ENCODE peak calls at places on chromosome 17, in eight cellular contexts. U, J, X, H, D, B, C and F are unnamed samples.

GRCh38 chr17:17360087-17360730 is 57.0 kb downstream of the NT5M start:
- DNase-seq in X (no peak), D (no peak), U (no peak), J (no peak), B (no peak), H (no peak), C (no peak), F (no peak)

GRCh38 chr17:50905460-50905803 is 39.3 kb upstream of the TOB1 start:
- DNase-seq in J (no peak), H (peak), C (no peak), D (no peak), B (no peak), X (no peak), U (no peak), F (no peak)

GRCh38 chr17:57438031-57438731 is 181.9 kb downstream of the MSI2 start:
- DNase-seq in U (no peak), X (no peak), C (no peak), H (no peak), B (no peak), D (no peak), J (no peak), F (no peak)

GRCh38 chr17:34414338-34414737 is 51.3 kb upstream of the CCL1 start:
- DNase-seq in D (no peak), J (no peak), X (no peak), U (no peak), B (no peak), C (no peak), H (no peak), F (no peak)

GRCh38 chr17:33284022-33284421 is 9.1 kb downstream of the ASIC2 start:
- DNase-seq in X (peak), J (peak), H (peak), C (peak), D (peak), B (no peak), U (peak), F (peak)

GRCh38 chr17:77398274-77398673 is 257.5 kb downstream of the SEC14L1 start:
- DNase-seq in J (no peak), H (no peak), C (no peak), X (no peak), D (no peak), B (no peak), U (no peak), F (no peak)

GRCh38 chr17:33015716-33016346 is 24.2 kb downstream of the SPACA3 start:
- DNase-seq in B (no peak), H (no peak), J (peak), X (no peak), C (no peak), U (peak), D (no peak), F (no peak)

GRCh38 chr17:47741793-47742145 is 8.7 kb downstream of the TBX21 start:
- DNase-seq in X (no peak), U (peak), C (no peak), J (no peak), H (no peak), D (no peak), B (no peak), F (no peak)

GRCh38 chr17:75664099-75664549 is 2.8 kb downstream of the RECQL5 start:
- DNase-seq in C (no peak), X (no peak), B (no peak), J (no peak), D (no peak), U (no peak), H (no peak), F (no peak)

GRCh38 chr17:3533752-3534151 is 23.9 kb downstream of the TRPV3 start:
- DNase-seq in H (no peak), U (no peak), X (no peak), C (no peak), J (no peak), B (no peak), D (no peak), F (no peak)
- H3K27ac ChIP-seq in H (no peak), U (no peak), X (no peak), C (no peak), J (no peak), B (no peak), D (no peak), F (no peak)

DNA sequence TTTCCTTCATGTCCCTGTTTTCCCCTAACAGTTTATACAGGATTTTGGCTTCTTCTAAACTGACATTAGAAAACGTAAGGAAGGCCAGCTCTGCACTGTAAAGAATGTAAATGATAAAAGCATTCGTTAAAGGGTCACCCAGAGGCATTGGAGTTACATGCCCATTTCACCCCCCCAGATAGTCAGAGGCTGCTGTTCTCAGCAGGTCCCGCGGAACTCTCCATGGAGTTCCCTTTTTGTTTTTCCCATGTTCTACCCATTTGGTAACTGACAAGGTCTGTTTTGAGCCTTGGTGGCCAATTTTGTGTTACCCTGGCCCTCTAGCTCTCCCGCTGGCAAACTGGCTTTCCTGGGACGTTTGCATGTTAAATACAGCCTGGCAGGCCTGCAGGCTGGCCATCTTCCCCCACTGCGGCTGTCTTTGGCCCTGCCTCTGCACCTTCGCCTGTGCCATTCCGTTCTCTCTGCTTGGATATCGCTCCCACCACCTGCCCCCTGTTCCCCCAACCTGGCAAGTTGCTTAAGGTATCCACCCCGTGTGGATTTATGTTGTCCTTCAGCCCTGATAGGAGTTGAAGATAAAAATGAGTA is 49.7 kb downstream of the EPN2 start:
- DNase-seq in J (no peak), D (no peak), C (no peak), U (no peak), B (no peak), X (no peak), H (no peak), F (no peak)
- H3K27ac ChIP-seq in J (no peak), D (no peak), C (peak), U (peak), B (peak), X (no peak), H (peak), F (peak)

GRCh38 chr17:81456091-81456490 is 56.5 kb downstream of the ACTG1 start:
- DNase-seq in H (no peak), U (no peak), B (no peak), D (no peak), C (no peak), X (no peak), J (no peak), F (no peak)

GRCh38 chr17:81458628-81459027 is 54.0 kb downstream of the ACTG1 start:
- DNase-seq in J (no peak), D (no peak), U (no peak), B (no peak), X (no peak), C (no peak), H (no peak), F (no peak)

GRCh38 chr17:81457917-81458555 is 54.6 kb downstream of the ACTG1 start:
- DNase-seq in B (no peak), X (no peak), U (no peak), J (no peak), D (no peak), H (no peak), C (no peak), F (no peak)

GRCh38 chr17:81456798-81457197 is 55.8 kb downstream of the ACTG1 start:
- DNase-seq in D (no peak), U (no peak), C (no peak), X (no peak), H (no peak), J (no peak), B (peak), F (no peak)

DNA sequence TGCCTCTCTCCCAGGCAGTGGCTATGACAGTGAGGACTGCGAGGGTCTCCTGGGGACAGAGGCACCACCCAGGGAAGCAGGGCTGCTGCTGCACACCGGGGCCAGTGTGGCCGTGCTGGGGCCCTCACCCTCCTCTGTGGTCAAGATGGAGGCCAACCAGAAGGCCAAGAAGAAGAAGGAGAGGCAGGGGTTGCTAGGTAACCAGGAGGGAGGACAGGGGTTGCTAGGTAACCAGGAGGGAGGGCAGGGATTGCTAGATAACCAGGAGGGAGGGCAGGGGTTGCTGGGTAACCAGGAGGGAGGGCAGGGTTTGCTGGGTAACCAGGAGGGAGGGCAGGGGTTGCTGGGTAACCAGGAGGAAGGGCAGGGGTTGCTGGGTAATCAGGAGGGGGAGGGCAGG is 55.2 kb downstream of the ACTG1 start:
- DNase-seq in X (no peak), J (no peak), D (no peak), U (no peak), H (no peak), B (no peak), C (no peak), F (no peak)
- H3K27ac ChIP-seq in X (no peak), J (no peak), D (no peak), U (no peak), H (no peak), B (peak), C (no peak), F (no peak)

DNA sequence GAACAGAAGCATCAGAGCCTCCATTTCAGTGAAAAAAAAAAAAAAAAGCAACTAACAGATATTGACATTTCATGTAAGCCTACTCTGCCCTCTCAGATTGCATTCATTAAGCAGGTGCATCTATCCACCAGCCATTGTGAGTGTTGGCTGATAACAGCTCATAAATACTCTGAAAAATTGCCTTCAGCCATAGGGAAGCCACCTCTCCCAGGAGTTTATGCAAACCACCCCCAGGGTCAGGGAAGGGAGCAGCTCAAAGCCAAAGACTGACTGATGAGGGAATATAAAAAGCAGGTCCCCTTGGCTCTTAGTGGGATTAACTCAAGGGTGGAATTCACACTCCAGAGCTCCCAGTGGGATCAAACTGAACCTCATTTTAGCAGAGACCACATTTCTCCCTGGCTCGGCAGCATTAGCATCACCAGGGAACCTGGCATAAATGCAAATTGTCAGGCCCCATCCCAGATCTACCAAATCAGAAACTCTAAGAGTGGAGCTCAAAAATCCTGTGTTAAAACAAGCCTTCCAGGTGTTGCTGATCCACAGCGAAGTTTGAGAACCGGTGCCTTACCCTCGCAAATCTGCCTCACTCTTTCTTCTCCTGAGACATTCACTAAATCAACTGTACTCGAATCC is 14.2 kb downstream of the APOH start:
- DNase-seq in B (no peak), C (no peak), D (no peak), U (no peak), X (no peak), H (no peak), J (no peak), F (no peak)
- H3K27ac ChIP-seq in B (no peak), C (no peak), D (no peak), U (no peak), X (no peak), H (no peak), J (no peak), F (no peak)

DNA sequence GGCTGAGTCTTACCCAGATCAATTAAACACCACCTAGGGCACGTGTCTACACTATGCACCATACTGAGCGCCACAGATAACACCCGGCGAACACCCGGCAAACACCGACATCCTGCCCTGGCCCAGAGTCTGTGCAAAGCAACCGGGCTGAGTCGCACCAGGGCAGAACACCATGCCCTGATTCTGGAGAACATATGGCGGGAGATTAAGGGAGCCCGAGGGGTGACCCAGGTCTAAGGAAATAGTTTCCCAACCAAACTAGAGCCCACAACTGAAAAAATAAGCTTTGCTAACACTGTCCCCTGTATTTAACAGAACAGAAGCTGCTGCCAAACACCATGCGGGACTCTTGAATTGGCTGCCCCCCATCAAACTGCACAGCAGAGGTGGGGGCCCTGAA is 22.1 kb downstream of the MYO18A start:
- DNase-seq in B (no peak), U (no peak), D (no peak), C (no peak), H (no peak), J (no peak), X (no peak), F (no peak)
- H3K27ac ChIP-seq in B (no peak), U (no peak), D (no peak), C (no peak), H (no peak), J (no peak), X (peak), F (no peak)